ENCODE peak calls at places on chromosomes 4 and X, in nine cellular contexts. B is cardiac fibroblast, A is dorsolateral prefrontal cortex, Z is WTC11, U is GM23338, Q is fibroblast of pulmonary artery, E is AG04450, W is cardiac muscle cell, J is endodermal cell. P is an unnamed sample.
A peak's percentile ranks its signal among the peaks of the same experiment; 100 is the strongest.

GRCh38 chr4:119667802-119668201 is 39.2 kb upstream of the PDE5A start:
- DNase-seq in U (peak; percentile 4), B (no peak), J (no peak), Q (no peak), W (no peak), A (no peak), E (no peak), Z (no peak), P (no peak)

GRCh38 chr4:74038161-74039064 is at the start of gene CXCL3:
- DNase-seq in J (peak; percentile 89), Z (peak; percentile 86), E (no peak), B (peak; percentile 78), Q (peak; percentile 71), U (peak; percentile 87), W (peak; percentile 73), A (peak; percentile 34), P (peak; percentile 16)

GRCh38 chrX:144849141-144849540 is 398.2 kb upstream of the SPANXN1 start:
- DNase-seq in U (no peak), J (no peak), Q (no peak), A (no peak), Z (no peak), B (no peak), E (no peak), W (no peak), P (no peak)

GRCh38 chrX:12970691-12971202 is 4.2 kb upstream of the TMSB4X start:
- DNase-seq in B (peak; percentile 81), U (peak; percentile 70), E (no peak), Q (peak; percentile 82), A (no peak), J (peak; percentile 80), Z (peak; percentile 12), W (peak; percentile 22), P (no peak)

GRCh38 chr4:103018391-103019318 is 850 bp downstream of the SLC9B1 start:
- DNase-seq in U (peak; percentile 27), E (no peak), Q (no peak), B (peak; percentile 70), W (no peak), J (no peak), Z (no peak), A (no peak), P (no peak)

GRCh38 chr4:121740796-121741409 is 24.1 kb downstream of the SMIM43 start:
- DNase-seq in Q (no peak), Z (peak; percentile 28), A (no peak), J (peak; percentile 63), E (no peak), W (no peak), B (no peak), U (peak; percentile 67), P (no peak)

GRCh38 chr4:121908346-121908745 is 38.1 kb upstream of the BBS7 start:
- DNase-seq in B (no peak), Q (no peak), E (no peak), Z (no peak), J (no peak), U (no peak), A (no peak), W (no peak), P (no peak)

GRCh38 chrX:153818571-153819397 is 11.6 kb downstream of the PDZD4 start:
- DNase-seq in J (peak; percentile 82), U (peak; percentile 68), W (peak; percentile 70), Z (peak; percentile 66), E (no peak), B (no peak), A (no peak), Q (no peak), P (peak; percentile 47)

GRCh38 chrX:68842781-68843581 is 14.2 kb downstream of the EFNB1 start:
- DNase-seq in A (no peak), U (no peak), J (no peak), B (peak; percentile 38), Q (no peak), E (no peak), W (no peak), Z (no peak), P (no peak)

GRCh38 chrX:153812220-153812619 is 17.8 kb downstream of the SSR4 start:
- DNase-seq in W (no peak), Q (no peak), U (no peak), Z (no peak), B (no peak), E (no peak), J (no peak), A (no peak), P (no peak)

GRCh38 chrX:38220936-38221386 is 290 bp upstream of the SRPX start:
- DNase-seq in E (no peak), W (no peak), Z (no peak), Q (peak; percentile 77), U (no peak), B (peak; percentile 83), J (no peak), A (no peak), P (no peak)

GRCh38 chrX:38216642-38217041 is 4.0 kb downstream of the SRPX start:
- DNase-seq in W (no peak), U (no peak), Q (no peak), Z (no peak), E (no peak), A (no peak), J (no peak), B (no peak), P (no peak)

GRCh38 chrX:38221391-38221929 is 789 bp upstream of the SRPX start:
- DNase-seq in E (no peak), J (no peak), Q (no peak), Z (no peak), A (no peak), W (no peak), U (no peak), B (peak; percentile 38), P (no peak)

GRCh38 chrX:38224160-38224559 is 3.5 kb upstream of the SRPX start:
- DNase-seq in A (no peak), J (no peak), E (no peak), Z (no peak), W (no peak), B (no peak), U (no peak), Q (no peak), P (no peak)

GRCh38 chrX:38220024-38220935 is at the start of gene SRPX:
- DNase-seq in Z (peak; percentile 37), B (peak; percentile 74), U (peak; percentile 63), A (no peak), E (no peak), W (peak; percentile 65), Q (peak; percentile 72), J (peak; percentile 76), P (no peak)
- TF ChIP-seq CTCF in Z (no peak), B (peak; percentile 38), U (peak; percentile 24), A (peak; percentile 15), E (peak; percentile 47), W (peak; percentile 36), Q (peak; percentile 24), J (peak; percentile 48), P (no peak)

DNA sequence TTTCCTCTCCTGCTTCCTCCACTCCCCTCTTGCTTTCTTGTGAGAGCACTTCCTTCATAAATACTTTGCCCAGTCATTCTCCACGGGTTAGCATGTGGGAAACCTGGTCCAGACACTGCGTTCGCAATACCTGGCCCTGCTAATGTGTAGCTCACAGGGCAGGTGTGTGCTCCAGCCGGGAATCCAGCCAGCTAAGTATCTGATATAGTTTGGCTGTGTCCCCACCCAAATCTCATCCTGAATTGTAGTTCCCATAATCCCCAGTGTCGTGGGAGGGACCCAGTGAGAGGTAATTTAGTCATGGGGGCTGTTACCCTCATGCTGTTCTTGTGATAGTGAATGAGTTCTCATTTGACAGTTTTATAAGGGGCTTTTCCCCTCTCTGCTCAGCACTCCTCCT is 32.2 kb upstream of the STX18 start:
- DNase-seq in Z (no peak), A (no peak), B (no peak), U (no peak), J (no peak), W (no peak), E (no peak), Q (no peak), P (no peak)
- TF ChIP-seq CTCF in Z (no peak), A (no peak), B (no peak), U (no peak), J (no peak), W (no peak), E (no peak), Q (no peak), P (no peak)

GRCh38 chr4:150581206-150581605 is 745 bp upstream of the MAB21L2 start:
- DNase-seq in W (no peak), E (no peak), J (no peak), A (no peak), U (no peak), Z (no peak), B (no peak), Q (no peak), P (no peak)

GRCh38 chr4:150582881-150583286 is 933 bp downstream of the MAB21L2 start:
- DNase-seq in A (no peak), E (no peak), W (peak; percentile 47), Z (peak; percentile 51), Q (peak; percentile 36), B (peak; percentile 21), J (peak; percentile 81), U (peak; percentile 69), P (no peak)

GRCh38 chr4:150581611-150582010 is 340 bp upstream of the MAB21L2 start:
- DNase-seq in J (peak; percentile 86), A (no peak), B (peak; percentile 56), W (peak; percentile 58), U (peak; percentile 88), Q (peak; percentile 71), Z (peak; percentile 56), E (peak; percentile 34), P (no peak)

GRCh38 chr4:150583287-150584197 is 1.6 kb downstream of the MAB21L2 start:
- DNase-seq in E (no peak), Q (peak; percentile 35), J (peak; percentile 88), Z (peak; percentile 49), A (peak; percentile 19), U (peak; percentile 77), B (peak; percentile 33), W (peak; percentile 63), P (no peak)

GRCh38 chr4:150582101-150582565 is at the start of gene MAB21L2:
- DNase-seq in A (no peak), E (no peak), B (no peak), J (peak; percentile 66), U (peak; percentile 29), Q (peak; percentile 20), Z (no peak), W (peak; percentile 10), P (no peak)
- TF ChIP-seq CTCF in A (no peak), E (no peak), B (no peak), J (no peak), U (peak; percentile 6), Q (no peak), Z (no peak), W (no peak), P (no peak)

GRCh38 chr4:152165146-152165545 is 370.7 kb downstream of the FBXW7 start:
- DNase-seq in U (peak; percentile 69), W (no peak), B (no peak), A (no peak), Z (no peak), J (peak; percentile 78), Q (peak; percentile 4), E (no peak), P (no peak)

GRCh38 chr4:152166567-152166966 is 369.3 kb downstream of the FBXW7 start:
- DNase-seq in W (peak; percentile 83), J (peak; percentile 83), B (no peak), Q (peak; percentile 18), E (no peak), Z (peak; percentile 56), A (no peak), U (peak; percentile 80), P (no peak)

GRCh38 chr4:152165851-152166250 is 370.0 kb downstream of the FBXW7 start:
- DNase-seq in Z (no peak), J (no peak), B (no peak), A (no peak), W (no peak), E (no peak), U (no peak), Q (no peak), P (no peak)

GRCh38 chr4:152162331-152162697 is 373.6 kb downstream of the FBXW7 start:
- DNase-seq in A (no peak), B (peak; percentile 20), W (no peak), Q (peak; percentile 4), Z (no peak), J (no peak), E (no peak), U (no peak), P (no peak)

GRCh38 chr4:152164561-152164960 is 371.3 kb downstream of the FBXW7 start:
- DNase-seq in B (no peak), E (no peak), J (no peak), Q (no peak), W (no peak), U (peak; percentile 52), A (no peak), Z (no peak), P (no peak)
- TF ChIP-seq CTCF in B (no peak), E (no peak), J (peak; percentile 50), Q (no peak), W (no peak), U (peak; percentile 8), A (no peak), Z (no peak), P (no peak)

P was measured in activated B cell treated with CpG ODN at 0.5 μM for 24 hours.